ENCODE peak calls at places on chromosomes 16 and 17, in nine cellular contexts. One of them, this sample, is unnamed.

GRCh38 chr17:39082482-39082881 is 69.0 kb downstream of the PLXDC1 start:
- DNase-seq in breast epithelium: no peak
- DNase-seq in Peyer's patch: no peak
- DNase-seq in body of pancreas: no peak
- DNase-seq in heart left ventricle: peak; percentile 48
- DNase-seq in PC-3: no peak
- DNase-seq in kidney epithelial cell: no peak
- DNase-seq in upper lobe of right lung: no peak
- DNase-seq in cardiac muscle cell: no peak
- DNase-seq in this sample: no peak

GRCh38 chr17:77857613-77858012 is 100.9 kb upstream of the TNRC6C start:
- DNase-seq in breast epithelium: no peak
- DNase-seq in Peyer's patch: no peak
- DNase-seq in body of pancreas: no peak
- DNase-seq in heart left ventricle: no peak
- DNase-seq in PC-3: no peak
- DNase-seq in kidney epithelial cell: no peak
- DNase-seq in upper lobe of right lung: peak; percentile 30
- DNase-seq in cardiac muscle cell: no peak
- DNase-seq in this sample: no peak

GRCh38 chr17:44324092-44324570 is 492 bp downstream of the SLC25A39 start:
- DNase-seq in breast epithelium: no peak
- DNase-seq in Peyer's patch: no peak
- DNase-seq in body of pancreas: no peak
- DNase-seq in heart left ventricle: no peak
- DNase-seq in PC-3: peak; percentile 39
- DNase-seq in kidney epithelial cell: no peak
- DNase-seq in upper lobe of right lung: peak; percentile 79
- DNase-seq in cardiac muscle cell: peak; percentile 44
- DNase-seq in this sample: no peak

GRCh38 chr17:30395398-30396022 is 16.8 kb downstream of the CPD start:
- DNase-seq in breast epithelium: no peak
- DNase-seq in Peyer's patch: no peak
- DNase-seq in body of pancreas: no peak
- DNase-seq in heart left ventricle: no peak
- DNase-seq in PC-3: no peak
- DNase-seq in kidney epithelial cell: no peak
- DNase-seq in upper lobe of right lung: no peak
- DNase-seq in cardiac muscle cell: no peak
- DNase-seq in this sample: no peak

GRCh38 chr16:15770107-15770506 is 86.7 kb downstream of the MYH11 start:
- DNase-seq in breast epithelium: no peak
- DNase-seq in Peyer's patch: no peak
- DNase-seq in body of pancreas: no peak
- DNase-seq in heart left ventricle: peak; percentile 31
- DNase-seq in PC-3: no peak
- DNase-seq in kidney epithelial cell: no peak
- DNase-seq in upper lobe of right lung: no peak
- DNase-seq in cardiac muscle cell: no peak
- DNase-seq in this sample: peak; percentile 25

GRCh38 chr16:14202697-14203096 is 131.6 kb downstream of the MRTFB start:
- DNase-seq in breast epithelium: no peak
- DNase-seq in Peyer's patch: no peak
- DNase-seq in body of pancreas: no peak
- DNase-seq in heart left ventricle: no peak
- DNase-seq in PC-3: peak; percentile 19
- DNase-seq in kidney epithelial cell: no peak
- DNase-seq in upper lobe of right lung: no peak
- DNase-seq in cardiac muscle cell: no peak
- DNase-seq in this sample: no peak

GRCh38 chr17:42675348-42675983 is 1.3 kb downstream of the PLEKHH3 start:
- DNase-seq in breast epithelium: no peak
- DNase-seq in Peyer's patch: no peak
- DNase-seq in body of pancreas: peak; percentile 77
- DNase-seq in heart left ventricle: peak; percentile 77
- DNase-seq in PC-3: no peak
- DNase-seq in kidney epithelial cell: no peak
- DNase-seq in upper lobe of right lung: peak; percentile 71
- DNase-seq in cardiac muscle cell: peak; percentile 56
- DNase-seq in this sample: peak; percentile 76

GRCh38 chr16:10770907-10771306 is 27.3 kb downstream of the NUBP1 start:
- DNase-seq in breast epithelium: no peak
- DNase-seq in Peyer's patch: no peak
- DNase-seq in body of pancreas: no peak
- DNase-seq in heart left ventricle: no peak
- DNase-seq in PC-3: no peak
- DNase-seq in kidney epithelial cell: no peak
- DNase-seq in upper lobe of right lung: no peak
- DNase-seq in cardiac muscle cell: no peak
- DNase-seq in this sample: no peak

GRCh38 chr17:57902117-57902799 is 52.4 kb upstream of the MRPS23 start:
- DNase-seq in breast epithelium: no peak
- DNase-seq in Peyer's patch: no peak
- DNase-seq in body of pancreas: no peak
- DNase-seq in heart left ventricle: no peak
- DNase-seq in PC-3: no peak
- DNase-seq in kidney epithelial cell: no peak
- DNase-seq in upper lobe of right lung: no peak
- DNase-seq in cardiac muscle cell: no peak
- DNase-seq in this sample: no peak

GRCh38 chr16:70703041-70703834 is 17.4 kb upstream of the MTSS2 start:
- DNase-seq in breast epithelium: no peak
- DNase-seq in Peyer's patch: no peak
- DNase-seq in body of pancreas: no peak
- DNase-seq in heart left ventricle: peak; percentile 76
- DNase-seq in PC-3: no peak
- DNase-seq in kidney epithelial cell: no peak
- DNase-seq in upper lobe of right lung: no peak
- DNase-seq in cardiac muscle cell: peak; percentile 68
- DNase-seq in this sample: no peak

GRCh38 chr16:50550035-50550434 is 1.8 kb downstream of the NKD1 start:
- DNase-seq in breast epithelium: no peak
- DNase-seq in Peyer's patch: no peak
- DNase-seq in body of pancreas: no peak
- DNase-seq in heart left ventricle: no peak
- DNase-seq in PC-3: no peak
- DNase-seq in kidney epithelial cell: no peak
- DNase-seq in upper lobe of right lung: no peak
- DNase-seq in cardiac muscle cell: no peak
- DNase-seq in this sample: no peak

GRCh38 chr16:56632160-56632847 is at the start of gene MT1M:
- DNase-seq in breast epithelium: no peak
- DNase-seq in Peyer's patch: no peak
- DNase-seq in body of pancreas: peak; percentile 64
- DNase-seq in heart left ventricle: peak; percentile 72
- DNase-seq in PC-3: peak; percentile 22
- DNase-seq in kidney epithelial cell: no peak
- DNase-seq in upper lobe of right lung: peak; percentile 81
- DNase-seq in cardiac muscle cell: peak; percentile 28
- DNase-seq in this sample: peak; percentile 94

GRCh38 chr17:78186689-78187595 is at the start of the genes AFMID and TK1:
- DNase-seq in breast epithelium: peak; percentile 99
- DNase-seq in Peyer's patch: peak; percentile 97
- DNase-seq in body of pancreas: peak; percentile 98
- DNase-seq in heart left ventricle: peak; percentile 97
- DNase-seq in PC-3: peak; percentile 100
- DNase-seq in kidney epithelial cell: peak; percentile 69
- DNase-seq in upper lobe of right lung: peak; percentile 98
- DNase-seq in cardiac muscle cell: peak; percentile 98
- DNase-seq in this sample: peak; percentile 99

GRCh38 chr17:82876149-82876548 is 36.3 kb upstream of the ZNF750 start:
- DNase-seq in breast epithelium: no peak
- DNase-seq in Peyer's patch: no peak
- DNase-seq in body of pancreas: no peak
- DNase-seq in heart left ventricle: peak; percentile 33
- DNase-seq in PC-3: no peak
- DNase-seq in kidney epithelial cell: no peak
- DNase-seq in upper lobe of right lung: no peak
- DNase-seq in cardiac muscle cell: no peak
- DNase-seq in this sample: no peak
- H3K4me3 ChIP-seq in breast epithelium: no peak overlapping the region
- H3K4me3 ChIP-seq in Peyer's patch: no peak overlapping the region
- H3K4me3 ChIP-seq in body of pancreas: no peak overlapping the region
- H3K4me3 ChIP-seq in heart left ventricle: no peak overlapping the region
- H3K4me3 ChIP-seq in PC-3: no peak overlapping the region
- H3K4me3 ChIP-seq in kidney epithelial cell: no peak overlapping the region
- H3K4me3 ChIP-seq in upper lobe of right lung: peak overlapping the region; percentile 23
- H3K4me3 ChIP-seq in cardiac muscle cell: no peak overlapping the region
- H3K4me3 ChIP-seq in this sample: no peak overlapping the region

DNA sequence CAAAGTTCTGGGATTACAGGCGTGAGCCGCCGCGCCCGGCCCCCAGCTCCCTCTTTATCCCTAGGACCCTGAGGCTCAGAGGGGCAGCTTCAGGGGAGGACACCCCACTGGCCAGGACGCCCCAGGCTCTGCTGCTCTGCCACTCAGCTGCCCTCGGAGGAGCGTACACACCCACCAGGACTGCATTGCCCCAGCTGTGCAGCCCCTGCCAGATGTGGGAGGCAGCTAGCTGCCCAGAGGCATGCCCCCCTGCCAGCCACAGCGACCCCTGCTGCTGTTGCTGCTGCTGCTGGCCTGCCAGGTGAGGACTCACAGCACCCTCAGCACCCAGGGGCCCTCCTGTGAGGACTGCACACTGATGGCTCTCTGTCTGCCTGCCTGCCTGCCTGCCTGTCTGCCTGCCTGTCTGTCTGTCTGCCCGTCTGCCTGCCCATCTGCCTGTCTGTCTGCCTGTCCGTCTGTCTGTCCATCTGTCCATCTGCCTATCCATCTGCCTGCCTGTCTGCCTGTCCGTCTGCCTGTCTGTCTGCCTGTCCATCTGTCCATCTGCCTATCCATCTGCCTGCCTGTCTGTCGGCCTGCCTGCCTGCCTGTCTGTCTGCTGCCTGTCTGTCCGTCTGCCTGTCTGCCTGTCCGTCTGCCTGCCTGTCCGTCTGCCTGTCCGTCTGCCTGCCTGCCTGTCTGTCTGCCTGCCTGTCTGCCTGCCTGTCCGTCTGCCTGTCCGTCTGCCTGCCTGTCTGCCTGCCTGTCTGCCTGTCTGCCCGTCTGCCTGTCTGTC is 5.0 kb downstream of the GCGR start:
- DNase-seq in breast epithelium: no peak
- DNase-seq in Peyer's patch: no peak
- DNase-seq in body of pancreas: no peak
- DNase-seq in heart left ventricle: no peak
- DNase-seq in PC-3: no peak
- DNase-seq in kidney epithelial cell: no peak
- DNase-seq in upper lobe of right lung: no peak
- DNase-seq in cardiac muscle cell: no peak
- DNase-seq in this sample: no peak
- TF ChIP-seq CTCF in breast epithelium: no peak
- TF ChIP-seq CTCF in Peyer's patch: no peak
- TF ChIP-seq CTCF in body of pancreas: no peak
- TF ChIP-seq CTCF in heart left ventricle: no peak
- TF ChIP-seq CTCF in PC-3: peak; percentile 41
- TF ChIP-seq CTCF in kidney epithelial cell: peak; percentile 22
- TF ChIP-seq CTCF in upper lobe of right lung: no peak
- TF ChIP-seq CTCF in cardiac muscle cell: no peak
- TF ChIP-seq CTCF in this sample: no peak

DNA sequence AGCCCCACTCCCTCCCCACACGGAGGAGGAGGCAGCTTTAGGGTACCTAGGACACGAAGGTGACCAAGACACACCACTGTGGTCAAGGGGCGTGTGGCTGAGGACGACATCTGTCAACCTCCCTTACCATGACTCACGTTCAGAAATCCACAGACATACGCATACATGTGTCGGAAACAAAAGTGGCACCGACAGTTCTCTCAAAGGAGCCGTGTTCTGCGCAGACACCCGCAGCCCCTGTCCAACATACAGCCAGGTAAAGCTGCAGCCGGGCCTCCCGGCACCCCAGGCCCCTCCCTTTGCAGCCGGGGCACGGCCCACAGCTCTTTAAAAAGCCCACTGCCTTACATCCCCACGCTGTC is 40.4 kb upstream of the KLHDC4 start:
- DNase-seq in breast epithelium: no peak
- DNase-seq in Peyer's patch: no peak
- DNase-seq in body of pancreas: no peak
- DNase-seq in heart left ventricle: no peak
- DNase-seq in PC-3: peak; percentile 52
- DNase-seq in kidney epithelial cell: no peak
- DNase-seq in upper lobe of right lung: no peak
- DNase-seq in cardiac muscle cell: no peak
- DNase-seq in this sample: no peak
- H3K4me3 ChIP-seq in breast epithelium: peak overlapping the region; percentile 29
- H3K4me3 ChIP-seq in Peyer's patch: no peak overlapping the region
- H3K4me3 ChIP-seq in body of pancreas: no peak overlapping the region
- H3K4me3 ChIP-seq in heart left ventricle: peak overlapping the region; percentile 10
- H3K4me3 ChIP-seq in PC-3: peak overlapping the region; percentile 62
- H3K4me3 ChIP-seq in kidney epithelial cell: peak overlapping the region; percentile 15
- H3K4me3 ChIP-seq in upper lobe of right lung: peak overlapping the region; percentile 39
- H3K4me3 ChIP-seq in cardiac muscle cell: no peak overlapping the region
- H3K4me3 ChIP-seq in this sample: no peak overlapping the region

DNA sequence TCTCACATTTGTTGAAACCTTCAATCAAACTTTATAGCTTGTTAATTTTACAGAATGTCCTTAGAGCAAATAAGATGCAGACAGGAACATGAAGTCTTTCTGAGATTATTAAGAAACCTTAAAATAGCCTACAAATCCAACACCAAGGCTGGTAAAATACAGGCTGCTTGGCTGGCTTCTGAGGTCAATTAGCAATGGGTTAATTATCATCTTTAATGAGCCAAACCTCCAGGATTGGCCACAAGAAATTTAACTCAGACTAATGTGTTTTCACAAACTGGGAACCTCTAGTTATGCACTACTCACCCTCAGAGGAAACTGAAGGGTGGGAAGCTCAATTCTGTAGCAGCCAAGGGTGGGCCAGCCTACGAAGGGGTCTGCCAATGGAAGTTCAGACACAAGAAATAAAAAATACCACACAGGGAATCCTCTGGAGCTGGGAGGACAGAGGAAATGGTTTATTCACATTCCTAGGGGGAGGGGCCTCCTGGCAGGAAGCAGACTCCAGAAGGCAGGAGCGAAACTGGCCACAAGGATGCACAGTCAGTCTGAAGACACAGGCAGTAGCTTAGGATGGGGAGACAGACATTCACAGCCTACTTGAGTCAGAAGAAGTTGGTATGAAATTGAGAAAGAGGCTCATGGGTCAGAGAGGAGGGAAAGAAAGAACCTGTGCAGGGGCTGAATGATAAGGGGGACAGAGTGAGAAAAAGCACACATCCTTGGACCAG is 36.1 kb downstream of the HIC1 start:
- DNase-seq in breast epithelium: no peak
- DNase-seq in Peyer's patch: no peak
- DNase-seq in body of pancreas: no peak
- DNase-seq in heart left ventricle: peak; percentile 80
- DNase-seq in PC-3: peak; percentile 54
- DNase-seq in kidney epithelial cell: peak; percentile 69
- DNase-seq in upper lobe of right lung: no peak
- DNase-seq in cardiac muscle cell: no peak
- DNase-seq in this sample: no peak
- TF ChIP-seq CTCF in breast epithelium: no peak
- TF ChIP-seq CTCF in Peyer's patch: peak; percentile 33
- TF ChIP-seq CTCF in body of pancreas: no peak
- TF ChIP-seq CTCF in heart left ventricle: peak; percentile 48
- TF ChIP-seq CTCF in PC-3: peak; percentile 20
- TF ChIP-seq CTCF in kidney epithelial cell: peak; percentile 52
- TF ChIP-seq CTCF in upper lobe of right lung: peak; percentile 37
- TF ChIP-seq CTCF in cardiac muscle cell: peak; percentile 50
- TF ChIP-seq CTCF in this sample: peak; percentile 11

GRCh38 chr16:951660-952301 is 19.0 kb downstream of the LMF1 start:
- DNase-seq in breast epithelium: no peak
- DNase-seq in Peyer's patch: no peak
- DNase-seq in body of pancreas: no peak
- DNase-seq in heart left ventricle: no peak
- DNase-seq in PC-3: no peak
- DNase-seq in kidney epithelial cell: no peak
- DNase-seq in upper lobe of right lung: no peak
- DNase-seq in cardiac muscle cell: no peak
- DNase-seq in this sample: no peak
- H3K4me3 ChIP-seq in breast epithelium: no peak overlapping the region
- H3K4me3 ChIP-seq in Peyer's patch: no peak overlapping the region
- H3K4me3 ChIP-seq in body of pancreas: no peak overlapping the region
- H3K4me3 ChIP-seq in heart left ventricle: no peak overlapping the region
- H3K4me3 ChIP-seq in PC-3: no peak overlapping the region
- H3K4me3 ChIP-seq in kidney epithelial cell: no peak overlapping the region
- H3K4me3 ChIP-seq in upper lobe of right lung: no peak overlapping the region
- H3K4me3 ChIP-seq in cardiac muscle cell: no peak overlapping the region
- H3K4me3 ChIP-seq in this sample: no peak overlapping the region